ENCODE peak calls at places on chromosomes 6 and 20, in ten cellular contexts. H is transverse colon, A is K562, Y is fibroblast of lung, X is A549, O is choroid plexus epithelial cell, B is fibroblast of pulmonary artery, G is GM12865, N is adrenal gland, F is body of pancreas. K is an unnamed sample.

GRCh38 chr6:107613980-107614379 is 124.1 kb downstream of the SOBP start:
- DNase-seq in Y (no peak), H (no peak), X (no peak), N (no peak), G (no peak), A (no peak), B (no peak), O (no peak), F (no peak), K (no peak)

GRCh38 chr20:50546729-50547314 is 36.6 kb downstream of the PTPN1 start:
- DNase-seq in H (peak), F (no peak), B (no peak), X (no peak), A (no peak), O (no peak), N (peak), G (peak), Y (no peak), K (no peak)

GRCh38 chr6:44444853-44445252 is 57.3 kb downstream of the CDC5L start:
- DNase-seq in A (no peak), G (no peak), X (no peak), O (no peak), N (no peak), F (no peak), H (no peak), B (no peak), Y (no peak), K (no peak)

GRCh38 chr6:113763883-113764282 is 93.3 kb upstream of the MARCKS start:
- DNase-seq in F (no peak), N (no peak), A (no peak), B (peak), O (peak), Y (peak), H (no peak), X (peak), G (peak), K (peak)

GRCh38 chr6:163414367-163415175 is at the start of gene QKI:
- DNase-seq in H (peak), O (peak), F (peak), Y (peak), N (peak), B (peak), X (peak), G (peak), A (peak), K (no peak)

GRCh38 chr6:111982681-111983080 is 71.2 kb upstream of the CCN6 start:
- DNase-seq in A (no peak), N (no peak), X (no peak), H (no peak), G (no peak), F (no peak), Y (no peak), B (no peak), O (no peak), K (no peak)

GRCh38 chr6:26155066-26155925 is 68.1 kb downstream of the HFE start:
- DNase-seq in Y (peak), G (peak), B (no peak), O (no peak), H (peak), N (peak), X (peak), F (peak), A (peak), K (no peak)

GRCh38 chr20:47310729-47311128 is 45.8 kb downstream of the ZMYND8 start:
- DNase-seq in X (no peak), A (no peak), H (no peak), O (no peak), N (no peak), B (no peak), G (no peak), Y (no peak), F (no peak), K (no peak)

GRCh38 chr6:101011165-101011564 is 130.0 kb upstream of the ASCC3 start:
- DNase-seq in F (no peak), X (no peak), H (peak), Y (no peak), B (no peak), G (peak), A (no peak), O (peak), N (no peak), K (peak)

GRCh38 chr20:52145587-52145986 is 46.0 kb downstream of the ZFP64 start:
- DNase-seq in A (no peak), H (no peak), N (no peak), O (no peak), X (no peak), B (no peak), G (no peak), F (no peak), Y (no peak), K (no peak)

GRCh38 chr6:154139894-154140293 is 100.9 kb downstream of the OPRM1 start:
- DNase-seq in F (no peak), X (no peak), Y (no peak), N (no peak), A (no peak), G (no peak), B (no peak), O (no peak), H (no peak), K (no peak)

GRCh38 chr6:156809034-156809433 is 31.9 kb downstream of the ARID1B start:
- DNase-seq in Y (peak), G (peak), O (peak), N (peak), F (no peak), A (no peak), H (no peak), X (no peak), B (peak), K (peak)

GRCh38 chr20:23928788-23929187 is 49.2 kb upstream of the CST5 start:
- DNase-seq in H (no peak), F (no peak), Y (no peak), B (no peak), O (no peak), N (no peak), G (peak), X (no peak), A (peak), K (no peak)

GRCh38 chr20:37111926-37112455 is 16.2 kb upstream of the RBL1 start:
- DNase-seq in A (no peak), O (no peak), G (no peak), N (no peak), X (no peak), Y (no peak), H (no peak), B (no peak), F (no peak), K (no peak)

DNA sequence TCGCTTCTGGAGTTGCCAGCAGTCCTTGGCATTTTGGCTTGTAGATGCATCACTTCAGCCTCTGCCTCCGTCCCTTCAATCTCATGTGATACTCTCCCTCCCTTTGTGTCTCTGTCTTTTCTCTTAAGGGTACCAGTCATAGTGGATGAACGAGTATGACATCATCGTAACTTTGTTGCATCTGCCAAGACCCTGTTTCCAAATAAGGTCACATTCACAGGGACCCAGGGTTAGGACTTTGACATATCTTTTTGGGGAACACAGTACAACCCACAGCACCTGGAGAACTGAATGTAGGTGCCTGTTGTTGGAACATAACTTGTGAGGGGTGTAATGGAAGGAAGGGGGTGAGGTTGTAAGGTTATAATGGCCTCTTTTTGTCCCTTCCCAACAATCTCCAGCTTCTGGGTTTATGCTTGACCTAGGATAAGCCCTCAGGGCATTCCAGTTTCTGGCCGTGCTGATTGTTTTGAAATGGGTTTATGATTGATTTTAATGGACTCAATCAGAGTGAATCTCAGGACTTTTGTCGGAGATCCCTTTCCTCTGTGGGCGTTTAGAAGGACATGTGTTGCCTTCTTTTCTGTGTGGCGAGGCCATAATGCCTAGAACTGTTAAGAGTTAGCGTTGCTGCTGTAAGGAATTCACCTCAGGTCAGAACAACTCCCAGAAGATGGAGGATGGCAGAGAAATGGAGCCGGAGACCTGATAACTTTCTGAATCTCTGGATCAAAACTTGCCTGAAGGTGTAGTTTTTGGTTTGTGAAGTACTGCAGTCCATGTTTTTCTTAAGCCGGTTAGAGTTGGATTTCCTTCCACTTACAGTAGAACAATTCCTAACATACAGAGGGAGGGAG is 9.2 kb downstream of the ATRN start:
- DNase-seq in H (no peak), Y (no peak), F (no peak), X (no peak), O (no peak), A (no peak), G (no peak), B (no peak), N (no peak), K (no peak)
- H3K4me3 ChIP-seq in H (no peak), Y (no peak), F (no peak), X (no peak), O (no peak), A (no peak), G (no peak), B (no peak), N (no peak), K (no peak)

DNA sequence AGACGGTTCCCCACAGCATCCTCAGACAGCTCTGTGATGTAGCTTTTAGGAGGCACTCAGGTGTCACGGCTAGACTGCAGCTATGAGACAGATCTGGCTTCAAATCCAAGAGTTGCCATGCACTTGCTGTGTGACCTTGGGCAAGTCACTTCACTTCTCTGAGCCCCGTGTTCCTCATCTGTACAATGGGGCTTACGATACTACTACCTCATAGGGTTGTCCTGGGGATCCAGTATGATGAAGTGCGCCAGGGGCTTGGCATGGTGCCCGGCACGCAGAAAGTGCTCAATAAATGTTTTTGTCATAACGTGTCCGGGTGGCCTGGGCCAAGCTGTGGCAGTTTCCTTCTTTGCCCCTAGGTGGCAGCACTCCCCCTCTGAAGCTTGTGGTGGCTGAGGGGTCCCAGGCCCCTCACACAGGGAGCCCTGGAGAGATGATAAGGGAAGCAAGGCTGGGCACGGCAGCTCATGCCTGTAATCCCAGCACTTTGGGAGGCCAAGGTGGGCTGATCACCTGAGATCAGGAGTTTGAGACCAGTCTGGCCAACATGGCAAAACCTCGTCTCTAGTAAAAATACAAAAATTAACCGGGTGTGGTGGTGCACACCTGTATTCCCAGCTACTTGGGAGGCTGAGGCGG is 19.1 kb upstream of the CHMP4B start:
- DNase-seq in F (peak), X (peak), B (peak), A (peak), Y (peak), O (peak), N (peak), H (peak), G (peak), K (no peak)
- TF ChIP-seq CTCF in F (peak), X (peak), B (peak), A (peak), Y (peak), O (peak), N (peak), H (peak), G (peak), K (peak)

DNA sequence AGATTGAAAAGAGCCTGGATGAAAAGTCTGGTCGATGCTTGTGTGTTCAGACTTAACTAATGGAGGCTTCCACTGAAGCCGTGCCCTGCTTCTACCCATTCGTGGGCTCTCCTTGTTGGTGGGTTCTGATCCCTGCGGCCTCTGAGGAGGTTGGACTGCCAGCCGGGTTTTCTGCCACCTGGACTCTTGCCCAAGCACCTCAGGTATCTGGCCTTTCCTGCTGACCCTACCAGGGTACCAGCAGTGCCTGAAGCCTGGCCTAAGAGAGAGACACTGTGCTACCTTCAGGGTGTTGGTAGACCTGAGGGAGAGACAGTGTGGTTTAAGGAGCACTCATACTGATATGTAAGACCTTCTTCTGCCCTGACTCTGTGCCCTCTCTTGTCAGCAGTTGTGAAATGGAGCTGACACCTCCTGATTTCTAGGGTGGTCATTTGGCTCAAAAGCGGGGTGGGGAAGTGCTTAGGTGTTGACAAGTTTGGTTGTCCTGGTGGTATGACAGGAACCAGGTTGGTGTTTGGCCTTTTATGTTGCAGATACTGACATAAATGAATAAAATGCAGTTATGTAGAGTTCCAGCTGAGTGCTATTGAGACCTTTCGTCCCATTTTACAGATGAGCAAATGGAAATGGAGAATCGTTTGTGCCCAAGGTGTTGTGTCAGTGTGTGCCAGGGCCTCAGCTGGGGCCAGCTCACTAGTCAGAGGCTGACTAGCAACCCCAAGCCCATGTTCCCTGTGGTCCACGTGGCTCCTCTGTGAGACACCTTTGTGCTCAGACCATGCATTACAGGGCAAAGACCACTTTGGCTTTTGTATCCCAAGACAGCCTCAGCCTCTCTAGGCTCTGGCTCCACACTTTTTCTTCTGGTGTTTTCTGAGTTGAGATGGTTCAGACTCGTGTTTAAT is 3.1 kb downstream of the PLCG1 start:
- DNase-seq in F (no peak), A (no peak), G (no peak), X (no peak), N (no peak), O (no peak), B (no peak), H (peak), Y (no peak), K (no peak)
- H3K4me3 ChIP-seq in F (no peak), A (no peak), G (no peak), X (no peak), N (no peak), O (no peak), B (no peak), H (no peak), Y (no peak), K (peak)

GRCh38 chr6:136791296-136792065 is 796 bp downstream of the MAP3K5 start:
- DNase-seq in O (peak), G (peak), X (peak), N (peak), Y (peak), B (peak), A (peak), H (peak), F (peak), K (peak)

GRCh38 chr6:136793348-136793747 is 1.1 kb upstream of the MAP3K5 start:
- DNase-seq in B (no peak), O (no peak), F (no peak), X (no peak), A (no peak), N (no peak), G (peak), Y (no peak), H (no peak), K (no peak)

GRCh38 chr6:136790411-136791295 is 1.6 kb downstream of the MAP3K5 start:
- DNase-seq in A (no peak), F (no peak), X (no peak), O (peak), H (no peak), N (no peak), Y (no peak), G (no peak), B (no peak), K (no peak)

GRCh38 chr6:136792945-136793289 is 640 bp upstream of the MAP3K5 start:
- DNase-seq in O (peak), Y (peak), H (peak), F (peak), N (peak), A (peak), G (peak), B (peak), X (peak), K (peak)

DNA sequence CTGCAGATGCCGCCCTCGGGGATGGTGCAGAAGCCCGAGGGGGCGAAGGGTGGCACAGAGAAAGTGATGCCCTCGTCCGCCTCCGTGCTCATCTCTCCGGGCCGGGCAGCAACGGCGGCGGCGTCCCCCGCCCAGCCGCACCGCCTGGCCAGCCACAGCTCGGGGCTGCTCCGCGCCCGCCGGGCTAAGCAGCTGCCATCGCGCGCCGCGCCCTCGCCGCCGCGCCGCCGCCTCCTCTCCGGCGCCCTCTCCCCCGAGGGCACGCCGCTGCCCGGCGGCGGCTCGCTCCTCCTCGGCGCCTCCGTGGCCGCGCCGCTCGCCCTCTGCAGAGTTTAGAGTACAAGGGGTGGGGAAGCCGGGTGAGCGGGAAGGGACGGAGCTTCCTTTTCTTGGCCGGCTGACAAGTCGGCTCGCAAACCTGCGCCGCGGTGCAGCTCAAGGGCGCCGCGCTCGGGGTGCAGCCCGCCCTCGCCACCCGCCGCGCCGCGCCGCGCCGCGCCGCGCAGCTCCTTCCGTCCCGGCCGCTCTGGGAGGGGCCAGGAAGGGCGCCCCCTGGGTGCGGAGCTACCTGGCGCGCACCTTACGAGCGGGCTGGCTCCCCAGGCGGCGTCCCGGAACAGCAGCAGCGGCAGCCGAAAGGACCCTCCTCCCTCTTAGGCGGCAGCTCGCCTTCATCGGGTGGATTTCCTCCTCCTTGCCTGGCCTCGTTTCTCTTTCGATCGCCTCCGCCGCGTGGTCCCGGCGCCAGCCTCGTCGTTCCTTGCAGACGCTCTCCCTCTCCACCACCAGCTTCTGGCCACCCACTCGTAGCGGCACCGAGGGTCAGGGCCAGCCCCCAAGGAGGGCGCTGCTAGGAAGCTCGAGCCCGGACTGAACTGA is at the start of gene MAP3K5:
- DNase-seq in A (peak), H (peak), F (peak), X (peak), Y (peak), B (peak), N (peak), G (peak), O (peak), K (peak)
- TF ChIP-seq CTCF in A (peak), H (no peak), F (peak), X (peak), Y (peak), B (peak), N (peak), G (peak), O (peak), K (peak)

GRCh38 chr20:60055740-60056139 is 97.5 kb downstream of the CDH26 start:
- DNase-seq in N (peak), O (no peak), B (no peak), A (no peak), X (no peak), H (peak), F (no peak), Y (no peak), G (peak), K (no peak)
- H3K4me3 ChIP-seq in N (no peak), O (no peak), B (no peak), A (no peak), X (no peak), H (no peak), F (no peak), Y (no peak), G (no peak), K (peak)

GRCh38 chr6:32622545-32623401 is 14.4 kb upstream of the HLA-DQA1 start:
- DNase-seq in O (peak), N (peak), H (no peak), Y (no peak), X (no peak), A (no peak), B (peak), F (no peak), G (peak), K (peak)
- TF ChIP-seq CTCF in O (peak), N (no peak), H (peak), Y (peak), X (no peak), A (no peak), B (peak), F (no peak), G (peak), K (peak)

DNA sequence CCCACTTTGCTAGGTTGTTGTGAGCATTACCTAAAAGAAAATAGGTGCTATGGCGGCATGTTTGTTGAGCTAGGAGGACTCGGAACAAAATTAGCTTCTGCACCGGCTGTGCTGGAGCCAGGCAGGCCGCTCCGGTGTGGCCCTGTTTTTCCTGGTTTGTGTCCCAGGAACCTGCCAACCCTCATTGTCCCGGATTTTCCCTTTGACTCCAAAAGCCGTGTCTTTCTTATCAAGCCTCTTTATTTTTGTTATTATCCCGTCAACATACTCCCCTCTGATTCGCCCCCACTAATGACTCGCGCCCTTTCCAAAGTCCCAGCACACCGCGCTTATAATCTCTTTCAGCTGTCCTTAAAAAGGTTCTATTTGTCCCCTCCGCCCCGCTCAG is 117.0 kb downstream of the MYLK4 start:
- DNase-seq in N (no peak), F (no peak), O (no peak), B (no peak), A (no peak), H (no peak), Y (no peak), X (no peak), G (no peak), K (no peak)
- H3K4me3 ChIP-seq in N (no peak), F (no peak), O (peak), B (peak), A (no peak), H (peak), Y (peak), X (peak), G (no peak), K (no peak)